ENCODE peak calls at places on chromosomes 2 and 18, in seven cellular contexts. P is K562, A is A549, N is GM23338, M is HepG2, D is HCT116, B is GM12878. I is an unnamed sample.

GRCh38 chr2:180847073-180847472 is 133.3 kb upstream of the UBE2E3 start:
- DNase-seq in B (no peak), A (no peak), P (no peak), D (no peak), M (no peak), N (no peak), I (no peak)

GRCh38 chr2:234491897-234492296 is 5.0 kb downstream of the ARL4C start:
- DNase-seq in A (no peak), B (no peak), M (no peak), P (no peak), N (no peak), D (no peak), I (no peak)

GRCh38 chr2:97730245-97730644 is 16.9 kb downstream of the ZAP70 start:
- DNase-seq in A (no peak), P (no peak), D (no peak), N (no peak), M (no peak), B (no peak), I (no peak)

GRCh38 chr2:138502253-138503086 is 900 bp downstream of the SPOPL start:
- DNase-seq in M (peak; percentile 42), D (no peak), P (no peak), N (peak; percentile 46), A (no peak), B (no peak), I (no peak)

GRCh38 chr2:5691659-5692529 is at the start of gene SOX11:
- DNase-seq in M (no peak), D (no peak), N (peak; percentile 97), B (no peak), A (no peak), P (no peak), I (no peak)

GRCh38 chr2:138811454-138811853 is 31.3 kb upstream of the NXPH2 start:
- DNase-seq in B (no peak), M (no peak), N (no peak), D (no peak), A (no peak), P (no peak), I (no peak)

GRCh38 chr2:119223521-119224390 is at the start of gene STEAP3:
- DNase-seq in M (peak; percentile 74), P (peak; percentile 97), B (no peak), D (peak; percentile 34), N (peak; percentile 86), A (peak; percentile 67), I (no peak)

GRCh38 chr2:200432296-200432695 is 77.6 kb downstream of the KCTD18 start:
- DNase-seq in M (no peak), D (no peak), A (no peak), B (no peak), N (no peak), P (no peak), I (no peak)

GRCh38 chr2:9970386-9971044 is 19.0 kb downstream of the GRHL1 start:
- DNase-seq in N (no peak), B (no peak), M (no peak), A (no peak), P (no peak), D (no peak), I (no peak)

GRCh38 chr2:201642086-201642578 is 1.2 kb downstream of the TMEM237 start:
- DNase-seq in A (no peak), D (no peak), N (peak; percentile 83), M (no peak), P (no peak), B (peak; percentile 27), I (no peak)

GRCh38 chr2:157269060-157269459 is 11.6 kb downstream of the GALNT5 start:
- DNase-seq in N (no peak), D (no peak), P (no peak), A (no peak), M (no peak), B (no peak), I (no peak)

GRCh38 chr2:150567771-150568278 is 80.4 kb upstream of the RND3 start:
- DNase-seq in M (no peak), B (no peak), A (no peak), D (no peak), N (no peak), P (no peak), I (no peak)

GRCh38 chr18:72181241-72181764 is 362.8 kb downstream of the CBLN2 start:
- DNase-seq in N (no peak), M (no peak), B (peak; percentile 13), D (no peak), A (no peak), P (no peak), I (no peak)

GRCh38 chr2:102826904-102827303 is 65.1 kb downstream of the TMEM182 start:
- DNase-seq in P (no peak), M (no peak), D (no peak), N (peak; percentile 14), A (no peak), B (no peak), I (no peak)

GRCh38 chr2:54099834-54100595 is 15.4 kb upstream of the ACYP2 start:
- DNase-seq in A (no peak), N (no peak), M (no peak), P (no peak), B (no peak), D (no peak), I (no peak)

GRCh38 chr2:218003994-218004419 is 1.2 kb upstream of the TNS1 start:
- DNase-seq in B (no peak), D (no peak), M (no peak), P (no peak), N (no peak), A (peak; percentile 73), I (no peak)
- TF ChIP-seq CTCF in B (no peak), D (no peak), M (no peak), P (no peak), N (no peak), A (no peak), I (no peak)

GRCh38 chr18:49510393-49511115 is 23.5 kb upstream of the C18orf32 start:
- DNase-seq in B (no peak), N (peak; percentile 71), D (peak; percentile 73), M (no peak), A (peak; percentile 54), P (peak; percentile 46), I (no peak)

GRCh38 chr18:49519041-49519971 is 32.3 kb upstream of the C18orf32 start:
- DNase-seq in B (no peak), N (no peak), M (no peak), P (no peak), D (no peak), A (no peak), I (no peak)

GRCh38 chr18:49517483-49517882 is 30.4 kb upstream of the C18orf32 start:
- DNase-seq in P (no peak), A (no peak), D (no peak), B (no peak), M (no peak), N (no peak), I (no peak)

DNA sequence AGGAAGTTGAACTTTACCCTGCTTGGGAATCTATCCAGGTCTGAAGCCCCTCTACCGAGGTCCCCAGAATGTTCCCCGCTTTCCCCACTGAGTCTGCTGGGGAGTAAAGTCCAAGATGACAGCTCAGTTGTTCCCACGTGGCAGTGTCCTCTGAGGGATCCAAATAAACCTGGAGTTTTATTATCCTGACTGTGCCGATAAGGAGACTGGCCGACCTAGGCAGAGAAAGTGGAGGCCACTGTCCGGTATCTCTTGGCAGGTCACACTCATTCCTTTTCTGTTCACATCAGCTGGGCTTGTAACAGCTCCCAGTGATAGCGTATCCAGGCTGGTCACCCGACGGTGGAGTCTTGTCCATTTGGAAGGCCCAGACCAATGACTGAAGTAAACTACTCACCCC is 27.5 kb upstream of the C18orf32 start:
- DNase-seq in A (no peak), M (peak; percentile 45), P (no peak), N (no peak), B (no peak), D (no peak), I (no peak)
- H3K4me1 ChIP-seq in A (no peaks in the 10 kb centered on the region), M (peaks cover 13% of the 10 kb centered on the region), P (peaks cover 7% of the 10 kb centered on the region), N (peaks cover 17% of the 10 kb centered on the region), B (no peaks in the 10 kb centered on the region), D (no peaks in the 10 kb centered on the region), I (no peaks in the 10 kb centered on the region)

DNA sequence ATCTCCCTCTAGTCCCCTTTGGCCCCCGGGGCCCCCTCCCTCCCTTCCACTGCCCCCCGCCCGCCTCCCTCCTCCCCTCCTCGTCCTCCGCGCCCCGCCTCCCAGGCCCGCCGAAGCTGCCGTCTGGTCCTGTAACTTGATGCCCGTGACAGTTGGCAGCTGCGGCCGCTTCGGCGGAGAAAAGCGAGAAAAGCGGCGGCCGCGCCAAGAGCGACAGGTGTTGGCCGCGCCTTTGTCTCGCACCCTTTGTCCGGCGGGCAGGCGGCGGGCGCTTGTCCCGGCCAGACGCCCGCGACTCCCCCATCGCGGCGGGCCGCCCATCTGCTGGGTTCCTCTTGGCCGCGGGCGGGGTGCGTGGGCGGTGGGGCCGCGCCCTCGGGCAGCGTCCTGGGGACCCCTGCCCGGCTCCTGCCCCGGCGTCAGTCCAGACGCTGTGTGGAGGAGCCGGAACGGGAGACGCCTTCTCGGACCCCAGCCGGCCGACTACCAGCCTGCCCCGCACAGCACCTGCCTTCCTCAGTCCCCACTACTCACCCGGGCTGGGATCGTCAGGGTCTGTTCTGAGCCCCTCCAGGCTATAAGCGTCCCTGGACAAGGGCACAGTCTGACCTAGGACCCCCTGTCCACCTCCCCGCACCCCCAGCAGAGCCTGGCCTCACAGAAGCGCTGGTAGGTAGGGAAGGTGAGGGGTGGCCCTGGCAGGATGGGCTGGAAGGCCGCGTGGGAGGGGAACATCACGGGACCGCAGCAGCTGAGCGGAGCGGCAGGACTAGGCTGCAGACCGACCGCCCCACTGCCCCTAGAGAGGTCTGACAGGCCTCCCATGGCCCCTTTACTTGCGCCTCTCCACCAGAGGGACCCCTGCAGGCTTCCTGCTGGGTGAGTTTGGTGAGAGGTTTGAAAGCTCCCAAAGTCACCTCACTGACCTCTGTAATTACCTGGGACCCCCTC is 1.2 kb upstream of the HES6 start:
- DNase-seq in P (peak; percentile 35), M (no peak), A (no peak), D (peak; percentile 41), B (no peak), N (peak; percentile 96), I (no peak)
- TF ChIP-seq REST in P (no peak), M (no peak), A (no peak), D (no peak), B (no peak), N (no peak), I (no peak)

DNA sequence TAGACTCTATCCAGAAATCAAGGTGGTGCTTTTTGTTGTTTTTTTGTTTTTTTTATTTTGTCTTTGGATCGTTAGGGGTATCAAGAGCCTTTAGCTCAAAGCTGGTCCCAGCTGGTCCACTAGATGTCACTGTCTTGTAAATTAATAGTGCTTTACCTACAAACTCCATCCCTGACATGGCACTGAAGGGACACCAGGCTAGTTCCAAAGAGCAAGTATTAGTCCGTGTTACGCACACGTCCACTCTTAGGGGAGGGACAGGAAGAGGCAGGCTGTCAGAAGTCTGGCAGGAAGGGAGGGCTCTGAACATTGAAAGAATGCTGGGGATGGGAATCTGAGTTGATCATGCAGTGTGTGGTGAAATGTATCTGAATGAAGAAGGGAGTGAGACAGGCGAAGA is 85.9 kb upstream of the CCBE1 start:
- DNase-seq in A (peak; percentile 74), B (peak; percentile 9), N (peak; percentile 83), D (peak; percentile 85), P (peak; percentile 11), M (peak; percentile 72), I (peak; percentile 47)
- TF ChIP-seq CTCF in A (peak; percentile 52), B (peak; percentile 71), N (peak; percentile 74), D (peak; percentile 66), P (peak; percentile 31), M (peak; percentile 35), I (peak; percentile 63)

I was measured in Panc1.